ENCODE peak calls at places on chromosome 7, in five cellular contexts. Z is WTC11; U is CD4-positive, CD25-positive, alpha-beta regulatory T cell; J is HCEC 1CT; S is pancreas. I is an unnamed sample.

GRCh38 chr7:67484244-67484751 is 487.7 kb downstream of the TYW1 start:
- DNase-seq in J (peak; percentile 29), U (peak; percentile 3), Z (peak; percentile 80), S (peak; percentile 67), I (peak; percentile 0)

GRCh38 chr7:108014747-108015682 is 12.1 kb upstream of the LAMB1 start:
- DNase-seq in U (no peak), Z (no peak), S (no peak), J (peak; percentile 85), I (no peak)

GRCh38 chr7:158958618-158959017 is 102.3 kb downstream of the DYNC2I1 start:
- DNase-seq in U (no peak), J (no peak), S (no peak), Z (no peak), I (no peak)

GRCh38 chr7:50687575-50688261 is 95.0 kb downstream of the GRB10 start:
- DNase-seq in J (peak; percentile 36), Z (no peak), S (no peak), U (no peak), I (no peak)

GRCh38 chr7:159078911-159079270 is 65.8 kb downstream of the VIPR2 start:
- DNase-seq in J (no peak), S (no peak), U (no peak), Z (no peak), I (no peak)

GRCh38 chr7:116977172-116977571 is 23.9 kb downstream of the ST7 start:
- DNase-seq in Z (no peak), S (no peak), U (no peak), J (peak; percentile 52), I (no peak)

GRCh38 chr7:106870983-106871410 is 5.9 kb downstream of the PIK3CG start:
- DNase-seq in S (no peak), J (no peak), Z (no peak), U (no peak), I (no peak)

GRCh38 chr7:46321556-46322205 is 400.6 kb upstream of the IGFBP3 start:
- DNase-seq in U (no peak), Z (no peak), J (peak; percentile 33), S (no peak), I (no peak)

GRCh38 chr7:106543221-106543757 is 117.7 kb downstream of the CCDC71L start:
- DNase-seq in Z (no peak), J (no peak), S (no peak), U (no peak), I (no peak)

GRCh38 chr7:41925946-41926345 is 223.1 kb upstream of the INHBA start:
- DNase-seq in Z (no peak), U (no peak), S (no peak), J (no peak), I (no peak)

GRCh38 chr7:8085420-8085819 is 116.8 kb downstream of the GLCCI1 start:
- DNase-seq in Z (no peak), U (no peak), S (no peak), J (no peak), I (no peak)

GRCh38 chr7:156943091-156944041 is 6.1 kb upstream of the NOM1 start:
- DNase-seq in Z (no peak), S (peak; percentile 50), U (no peak), J (no peak), I (no peak)

I was measured in naive thymus-derived CD4-positive, alpha-beta T cell.